ENCODE peak calls at places on chromosome 20, in nine cellular contexts. One of them, this sample, is unnamed.

GRCh38 chr20:25867776-25868649 is 171.4 kb upstream of the ZNF337 start:
- DNase-seq in activated CD4-positive, alpha-beta T cell treated with anti-CD3 and anti-CD28 coated beads, Interleukin-2, amount 10 ng/mL, durations not matched to agents 7 days and 5 days: peak
- DNase-seq in Caco-2: no peak
- DNase-seq in H7: peak
- DNase-seq in fibroblast of gingiva: peak
- DNase-seq in GOT3: peak
- DNase-seq in brain microvascular endothelial cell: peak
- DNase-seq in EL: peak
- DNase-seq in NCI-H69: peak
- DNase-seq in this sample: peak

GRCh38 chr20:31981784-31982183 is 13.8 kb downstream of the XKR7 start:
- DNase-seq in activated CD4-positive, alpha-beta T cell treated with anti-CD3 and anti-CD28 coated beads, Interleukin-2, amount 10 ng/mL, durations not matched to agents 7 days and 5 days: no peak
- DNase-seq in Caco-2: no peak
- DNase-seq in H7: no peak
- DNase-seq in fibroblast of gingiva: no peak
- DNase-seq in GOT3: no peak
- DNase-seq in brain microvascular endothelial cell: no peak
- DNase-seq in EL: no peak
- DNase-seq in NCI-H69: no peak
- DNase-seq in this sample: no peak

GRCh38 chr20:25243416-25243979 is 4.4 kb upstream of the PYGB start:
- DNase-seq in activated CD4-positive, alpha-beta T cell treated with anti-CD3 and anti-CD28 coated beads, Interleukin-2, amount 10 ng/mL, durations not matched to agents 7 days and 5 days: no peak
- DNase-seq in Caco-2: no peak
- DNase-seq in H7: no peak
- DNase-seq in fibroblast of gingiva: no peak
- DNase-seq in GOT3: no peak
- DNase-seq in brain microvascular endothelial cell: no peak
- DNase-seq in EL: no peak
- DNase-seq in NCI-H69: no peak
- DNase-seq in this sample: no peak

GRCh38 chr20:58231678-58232077 is 3.2 kb upstream of the ANKRD60 start:
- DNase-seq in activated CD4-positive, alpha-beta T cell treated with anti-CD3 and anti-CD28 coated beads, Interleukin-2, amount 10 ng/mL, durations not matched to agents 7 days and 5 days: no peak
- DNase-seq in Caco-2: no peak
- DNase-seq in H7: no peak
- DNase-seq in fibroblast of gingiva: peak
- DNase-seq in GOT3: no peak
- DNase-seq in brain microvascular endothelial cell: no peak
- DNase-seq in EL: peak
- DNase-seq in NCI-H69: peak
- DNase-seq in this sample: no peak

GRCh38 chr20:23205656-23206055 is 119.5 kb upstream of the CD93 start:
- DNase-seq in activated CD4-positive, alpha-beta T cell treated with anti-CD3 and anti-CD28 coated beads, Interleukin-2, amount 10 ng/mL, durations not matched to agents 7 days and 5 days: no peak
- DNase-seq in Caco-2: no peak
- DNase-seq in H7: peak
- DNase-seq in fibroblast of gingiva: peak
- DNase-seq in GOT3: no peak
- DNase-seq in brain microvascular endothelial cell: no peak
- DNase-seq in EL: no peak
- DNase-seq in NCI-H69: peak
- DNase-seq in this sample: no peak

GRCh38 chr20:62737271-62737761 is 28.7 kb downstream of the NTSR1 start:
- DNase-seq in activated CD4-positive, alpha-beta T cell treated with anti-CD3 and anti-CD28 coated beads, Interleukin-2, amount 10 ng/mL, durations not matched to agents 7 days and 5 days: no peak
- DNase-seq in Caco-2: no peak
- DNase-seq in H7: no peak
- DNase-seq in fibroblast of gingiva: no peak
- DNase-seq in GOT3: no peak
- DNase-seq in brain microvascular endothelial cell: no peak
- DNase-seq in EL: no peak
- DNase-seq in NCI-H69: no peak
- DNase-seq in this sample: no peak

GRCh38 chr20:58694241-58695083 is 1.9 kb downstream of the NPEPL1 start:
- DNase-seq in activated CD4-positive, alpha-beta T cell treated with anti-CD3 and anti-CD28 coated beads, Interleukin-2, amount 10 ng/mL, durations not matched to agents 7 days and 5 days: no peak
- DNase-seq in Caco-2: no peak
- DNase-seq in H7: peak
- DNase-seq in fibroblast of gingiva: no peak
- DNase-seq in GOT3: no peak
- DNase-seq in brain microvascular endothelial cell: no peak
- DNase-seq in EL: no peak
- DNase-seq in NCI-H69: no peak
- DNase-seq in this sample: no peak

GRCh38 chr20:17533396-17533795 is 2.2 kb upstream of the BFSP1 start:
- DNase-seq in activated CD4-positive, alpha-beta T cell treated with anti-CD3 and anti-CD28 coated beads, Interleukin-2, amount 10 ng/mL, durations not matched to agents 7 days and 5 days: peak
- DNase-seq in Caco-2: peak
- DNase-seq in H7: peak
- DNase-seq in fibroblast of gingiva: peak
- DNase-seq in GOT3: no peak
- DNase-seq in brain microvascular endothelial cell: peak
- DNase-seq in EL: peak
- DNase-seq in NCI-H69: peak
- DNase-seq in this sample: no peak

GRCh38 chr20:40265872-40266533 is 423.0 kb downstream of the MAFB start:
- DNase-seq in activated CD4-positive, alpha-beta T cell treated with anti-CD3 and anti-CD28 coated beads, Interleukin-2, amount 10 ng/mL, durations not matched to agents 7 days and 5 days: no peak
- DNase-seq in Caco-2: peak
- DNase-seq in H7: no peak
- DNase-seq in fibroblast of gingiva: peak
- DNase-seq in GOT3: no peak
- DNase-seq in brain microvascular endothelial cell: peak
- DNase-seq in EL: peak
- DNase-seq in NCI-H69: peak
- DNase-seq in this sample: no peak

GRCh38 chr20:33653218-33653899 is 8.8 kb upstream of the C20orf144 start:
- DNase-seq in activated CD4-positive, alpha-beta T cell treated with anti-CD3 and anti-CD28 coated beads, Interleukin-2, amount 10 ng/mL, durations not matched to agents 7 days and 5 days: peak
- DNase-seq in Caco-2: peak
- DNase-seq in H7: peak
- DNase-seq in fibroblast of gingiva: peak
- DNase-seq in GOT3: no peak
- DNase-seq in brain microvascular endothelial cell: no peak
- DNase-seq in EL: peak
- DNase-seq in NCI-H69: peak
- DNase-seq in this sample: peak

GRCh38 chr20:57653546-57653900 is 33.3 kb upstream of the ZBP1 start:
- DNase-seq in activated CD4-positive, alpha-beta T cell treated with anti-CD3 and anti-CD28 coated beads, Interleukin-2, amount 10 ng/mL, durations not matched to agents 7 days and 5 days: no peak
- DNase-seq in Caco-2: no peak
- DNase-seq in H7: no peak
- DNase-seq in fibroblast of gingiva: no peak
- DNase-seq in GOT3: no peak
- DNase-seq in brain microvascular endothelial cell: no peak
- DNase-seq in EL: no peak
- DNase-seq in NCI-H69: no peak
- DNase-seq in this sample: peak

GRCh38 chr20:56554869-56555268 is 21.8 kb downstream of the FAM209B start:
- DNase-seq in activated CD4-positive, alpha-beta T cell treated with anti-CD3 and anti-CD28 coated beads, Interleukin-2, amount 10 ng/mL, durations not matched to agents 7 days and 5 days: no peak
- DNase-seq in Caco-2: peak
- DNase-seq in H7: no peak
- DNase-seq in fibroblast of gingiva: peak
- DNase-seq in GOT3: peak
- DNase-seq in brain microvascular endothelial cell: peak
- DNase-seq in EL: peak
- DNase-seq in NCI-H69: peak
- DNase-seq in this sample: no peak

GRCh38 chr20:51592564-51592963 is 50.0 kb upstream of the NFATC2 start:
- DNase-seq in activated CD4-positive, alpha-beta T cell treated with anti-CD3 and anti-CD28 coated beads, Interleukin-2, amount 10 ng/mL, durations not matched to agents 7 days and 5 days: no peak
- DNase-seq in Caco-2: no peak
- DNase-seq in H7: no peak
- DNase-seq in fibroblast of gingiva: no peak
- DNase-seq in GOT3: no peak
- DNase-seq in brain microvascular endothelial cell: no peak
- DNase-seq in EL: no peak
- DNase-seq in NCI-H69: no peak
- DNase-seq in this sample: no peak

GRCh38 chr20:61222699-61223098 is 29.4 kb upstream of the CDH4 start:
- DNase-seq in activated CD4-positive, alpha-beta T cell treated with anti-CD3 and anti-CD28 coated beads, Interleukin-2, amount 10 ng/mL, durations not matched to agents 7 days and 5 days: no peak
- DNase-seq in Caco-2: no peak
- DNase-seq in H7: no peak
- DNase-seq in fibroblast of gingiva: no peak
- DNase-seq in GOT3: no peak
- DNase-seq in brain microvascular endothelial cell: no peak
- DNase-seq in EL: no peak
- DNase-seq in NCI-H69: no peak
- DNase-seq in this sample: no peak